ENCODE peak calls at places on chromosomes 4 and X, in four cellular contexts. L is cardiac muscle cell, U is K562, S is psoas muscle. F is an unnamed sample.

GRCh38 chr4:185833055-185833598 is 21.1 kb upstream of the SORBS2 start:
- DNase-seq in L (peak; percentile 71), U (no peak), S (no peak), F (peak; percentile 35)

GRCh38 chr4:37430718-37431416 is 186.3 kb downstream of the NWD2 start:
- DNase-seq in L (no peak), U (no peak), S (no peak), F (no peak)

GRCh38 chr4:93719552-93719951 is 109.0 kb upstream of the ATOH1 start:
- DNase-seq in L (no peak), U (no peak), S (no peak), F (no peak)

GRCh38 chrX:17380221-17380620 is 5.2 kb downstream of the NHS start:
- DNase-seq in L (no peak), U (no peak), S (no peak), F (no peak)

GRCh38 chr4:162149644-162150043 is 14.2 kb downstream of the FSTL5 start:
- DNase-seq in L (no peak), U (no peak), S (no peak), F (no peak)

GRCh38 chr4:38678078-38678477 is 14.1 kb downstream of the KLF3 start:
- DNase-seq in L (peak; percentile 80), U (no peak), S (no peak), F (no peak)

GRCh38 chr4:55038176-55038890 is 87.1 kb downstream of the KDR start:
- DNase-seq in L (peak; percentile 90), U (no peak), S (no peak), F (no peak)

GRCh38 chr4:98484031-98484430 is 174.4 kb downstream of the TSPAN5 start:
- DNase-seq in L (no peak), U (no peak), S (no peak), F (no peak)

GRCh38 chrX:47991263-47992092 is 12.3 kb downstream of the ZNF182 start:
- DNase-seq in L (peak; percentile 67), U (no peak), S (no peak), F (no peak)

GRCh38 chrX:66221856-66222255 is 57.8 kb downstream of the HEPH start:
- DNase-seq in L (no peak), U (no peak), S (no peak), F (no peak)

GRCh38 chr4:74932832-74933561 is at the start of gene PARM1:
- DNase-seq in L (peak; percentile 88), U (peak; percentile 65), S (peak; percentile 90), F (peak; percentile 90)

GRCh38 chrX:29229802-29230201 is 642.6 kb downstream of the IL1RAPL1 start:
- DNase-seq in L (no peak), U (no peak), S (no peak), F (no peak)

GRCh38 chrX:18278448-18278847 is 57.8 kb upstream of the BEND2 start:
- DNase-seq in L (no peak), U (no peak), S (no peak), F (no peak)

GRCh38 chrX:148874621-148875020 is 374.2 kb downstream of the AFF2 start:
- DNase-seq in L (no peak), U (no peak), S (no peak), F (no peak)

GRCh38 chrX:97332963-97333362 is 449.3 kb downstream of the RPA4 start:
- DNase-seq in L (peak; percentile 18), U (no peak), S (no peak), F (no peak)

GRCh38 chr4:8255698-8256441 is 13.7 kb upstream of the HTRA3 start:
- DNase-seq in L (peak; percentile 44), U (no peak), S (peak; percentile 74), F (no peak)

GRCh38 chr4:150583287-150584197 is 1.6 kb downstream of the MAB21L2 start:
- DNase-seq in L (peak; percentile 37), U (no peak), S (peak; percentile 13), F (no peak)

GRCh38 chr4:121656269-121656641 is 40.5 kb downstream of the ANXA5 start:
- DNase-seq in L (peak; percentile 84), U (peak; percentile 64), S (peak; percentile 31), F (peak; percentile 32)

GRCh38 chrX:85379174-85379907 is at the start of gene POF1B:
- DNase-seq in L (no peak), U (no peak), S (no peak), F (peak; percentile 74)

GRCh38 chr4:128315756-128316520 is 28.3 kb upstream of the PGRMC2 start:
- DNase-seq in L (no peak), U (no peak), S (no peak), F (no peak)

GRCh38 chr4:138650917-138651564 is 364.5 kb upstream of the NOCT start:
- DNase-seq in L (peak; percentile 87), U (peak; percentile 18), S (no peak), F (peak; percentile 30)

GRCh38 chrX:373641-374471 is 12.9 kb downstream of the PPP2R3B start:
- DNase-seq in L (peak; percentile 30), U (no peak), S (no peak), F (peak; percentile 18)

GRCh38 chr4:82017680-82018079 is 356.1 kb downstream of the HNRNPD start:
- DNase-seq in L (peak; percentile 52), U (peak; percentile 44), S (no peak), F (peak; percentile 11)

GRCh38 chr4:140800686-140801085 is 44.5 kb upstream of the TBC1D9 start:
- DNase-seq in L (no peak), U (no peak), S (no peak), F (no peak)

GRCh38 chr4:79653871-79654270 is 245.8 kb upstream of the GK2 start:
- DNase-seq in L (no peak), U (no peak), S (no peak), F (peak; percentile 4)

GRCh38 chrX:40543661-40544328 is 37.0 kb upstream of the ATP6AP2 start:
- DNase-seq in L (peak; percentile 65), U (peak; percentile 65), S (no peak), F (peak; percentile 49)

GRCh38 chr4:7909966-7910720 is 29.5 kb downstream of the AFAP1 start:
- DNase-seq in L (peak; percentile 81), U (no peak), S (no peak), F (peak; percentile 26)

GRCh38 chrX:48683411-48683982 is at the start of gene WAS:
- DNase-seq in L (no peak), U (no peak), S (no peak), F (no peak)

GRCh38 chrX:139905743-139906142 is 27.1 kb downstream of the ATP11C start:
- DNase-seq in L (no peak), U (no peak), S (no peak), F (no peak)

GRCh38 chr4:126705271-126705670 is 927.5 kb upstream of the INTU start:
- DNase-seq in L (no peak), U (no peak), S (no peak), F (no peak)

GRCh38 chrX:118239471-118239870 is 106.4 kb upstream of the WDR44 start:
- DNase-seq in L (peak; percentile 17), U (no peak), S (no peak), F (no peak)

GRCh38 chr4:86916392-86916791 is 18.4 kb upstream of the AFF1 start:
- DNase-seq in L (no peak), U (peak; percentile 65), S (no peak), F (no peak)

GRCh38 chr4:98166025-98166730 is 22.9 kb upstream of the STPG2 start:
- DNase-seq in L (peak; percentile 7), U (no peak), S (peak; percentile 30), F (peak; percentile 69)

GRCh38 chr4:129236351-129236750 is 140.4 kb downstream of the C4orf33 start:
- DNase-seq in L (no peak), U (no peak), S (no peak), F (no peak)

GRCh38 chrX:19005909-19006308 is 22.0 kb upstream of the PHKA2 start:
- DNase-seq in L (no peak), U (no peak), S (no peak), F (peak; percentile 32)

GRCh38 chrX:17595456-17596035 is 141.7 kb upstream of the SCML1 start:
- DNase-seq in L (peak; percentile 48), U (no peak), S (no peak), F (peak; percentile 35)

DNA sequence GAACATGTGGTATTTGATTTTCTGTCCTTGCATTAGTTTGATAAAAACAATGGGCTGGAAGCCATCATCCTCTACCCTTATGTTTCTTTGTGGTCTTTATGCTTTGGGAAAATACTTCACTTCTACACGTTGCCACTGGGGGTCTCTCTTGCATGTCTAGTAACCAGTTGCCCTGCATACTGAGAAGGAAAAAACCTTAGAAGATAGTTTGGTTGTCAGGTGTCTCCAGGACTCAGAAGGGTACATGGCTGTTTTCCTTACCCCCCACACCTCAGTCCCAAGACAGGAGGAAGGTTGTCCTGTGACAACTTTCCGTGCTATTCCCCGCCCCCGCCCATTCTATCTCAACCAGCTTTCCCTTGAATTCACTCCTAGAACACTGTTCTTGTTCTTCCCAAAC is 62.1 kb upstream of the LANCL3 start:
- DNase-seq in L (peak; percentile 7), U (peak; percentile 8), S (no peak), F (peak; percentile 18)
- TF ChIP-seq CTCF in L (peak; percentile 36), U (peak; percentile 40), S (peak; percentile 43), F (no peak)

GRCh38 chr4:109795059-109795458 is 6.7 kb downstream of the CFI start:
- DNase-seq in L (no peak), U (no peak), S (no peak), F (no peak)

GRCh38 chr4:109803924-109804571 is 2.2 kb upstream of the CFI start:
- DNase-seq in L (peak; percentile 68), U (peak; percentile 57), S (no peak), F (peak; percentile 40)

GRCh38 chr4:109801895-109802319 is at the start of gene CFI:
- DNase-seq in L (peak; percentile 91), U (peak; percentile 21), S (no peak), F (no peak)

GRCh38 chr4:109801099-109801789 is 555 bp downstream of the CFI start:
- DNase-seq in L (peak; percentile 14), U (no peak), S (no peak), F (no peak)

DNA sequence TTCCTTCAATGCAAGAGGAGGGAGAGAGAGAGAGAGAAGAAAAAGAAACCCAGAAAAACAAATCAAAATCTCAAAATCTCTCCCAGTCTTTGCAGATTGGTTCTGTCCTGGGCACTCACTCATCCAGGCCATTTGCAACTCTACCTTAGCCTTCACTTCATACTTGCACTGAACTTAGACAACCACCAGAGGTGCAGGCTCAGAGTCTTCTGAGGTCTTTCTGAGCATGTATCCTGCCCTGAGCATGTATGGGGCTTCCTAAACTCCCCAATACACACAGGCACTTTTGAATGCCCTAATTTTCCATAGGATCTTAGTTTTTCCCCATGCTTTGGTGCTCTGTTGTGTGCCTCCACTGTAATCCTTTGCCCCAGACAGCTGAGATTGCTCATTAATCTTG is 2.9 kb downstream of the CFI start:
- DNase-seq in L (no peak), U (peak; percentile 30), S (no peak), F (no peak)
- TF ChIP-seq CTCF in L (no peak), U (no peak), S (no peak), F (no peak)

DNA sequence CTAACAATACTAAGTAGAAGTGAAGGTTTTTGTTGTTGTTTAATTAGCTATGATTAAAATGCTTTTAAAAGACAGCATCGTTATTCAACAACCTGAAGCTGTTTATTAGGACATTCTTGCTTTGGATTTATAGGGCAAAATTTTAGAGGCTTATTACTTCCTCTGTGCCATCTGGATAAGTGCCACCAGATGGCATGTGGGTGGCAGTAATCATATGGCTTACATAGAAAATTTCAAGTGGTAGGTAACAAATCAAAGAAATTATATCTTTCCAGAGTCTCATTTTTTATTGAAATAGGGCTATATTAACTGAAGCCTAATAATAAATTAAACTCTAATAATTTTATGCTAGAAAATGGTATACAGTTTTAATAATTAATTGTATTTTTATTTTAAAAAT is 83.3 kb upstream of the HTR2C start:
- DNase-seq in L (no peak), U (no peak), S (no peak), F (no peak)
- TF ChIP-seq CTCF in L (no peak), U (no peak), S (no peak), F (no peak)

GRCh38 chr4:76723373-76723772 is 174.6 kb downstream of the SOWAHB start:
- DNase-seq in L (peak; percentile 67), U (no peak), S (no peak), F (no peak)
- TF ChIP-seq CTCF in L (peak; percentile 36), U (no peak), S (no peak), F (no peak)

F was measured in Calu3.